ENCODE peak calls at places on chromosomes 6 and 20, in four cellular contexts. A is GM12878; O is activated CD8-positive, alpha-beta T cell treated with anti-CD3 and anti-CD28 coated beads for 36 hours; Y is stimulated activated CD4-positive, alpha-beta T cell treated with anti-CD3 and anti-CD28 coated beads, Interleukin-4, amount 100 ng/mL, for 24 hours. Z is an unnamed sample.

GRCh38 chr6:77454386-77454785 is 8.9 kb downstream of the HTR1B start:
- DNase-seq in O (no peak), A (no peak), Y (no peak), Z (no peak)

GRCh38 chr6:75993236-75994162 is 79.0 kb downstream of the IMPG1 start:
- DNase-seq in A (no peak), Y (no peak), O (no peak), Z (no peak)

GRCh38 chr20:22312744-22313346 is 271.5 kb downstream of the FOXA2 start:
- DNase-seq in O (peak), A (no peak), Y (no peak), Z (no peak)

GRCh38 chr20:62537649-62538292 is 62.0 kb upstream of the GATA5 start:
- DNase-seq in O (no peak), Y (no peak), A (no peak), Z (no peak)

GRCh38 chr6:149235130-149235561 is 82.4 kb upstream of the TAB2 start:
- DNase-seq in Y (peak), A (peak), O (no peak), Z (no peak)

GRCh38 chr6:131058236-131058635 is 4.8 kb downstream of the EPB41L2 start:
- DNase-seq in O (no peak), A (no peak), Y (no peak), Z (no peak)

GRCh38 chr6:154868143-154868594 is 126.9 kb upstream of the TIAM2 start:
- DNase-seq in A (no peak), Y (peak), O (no peak), Z (no peak)

GRCh38 chr6:84492246-84493135 is 265.0 kb upstream of the CEP162 start:
- DNase-seq in O (no peak), Y (no peak), A (no peak), Z (no peak)

GRCh38 chr20:56978475-56978874 is 288.0 kb downstream of the BMP7 start:
- DNase-seq in Y (no peak), A (no peak), O (no peak), Z (no peak)

GRCh38 chr20:51636123-51636522 is 93.6 kb upstream of the NFATC2 start:
- DNase-seq in Y (peak), O (peak), A (no peak), Z (no peak)

GRCh38 chr6:56693246-56693607 is 50.5 kb upstream of the DST start:
- DNase-seq in O (no peak), Y (no peak), A (no peak), Z (peak)

GRCh38 chr6:130827247-130828149 is at the start of gene SMLR1:
- DNase-seq in O (no peak), Y (no peak), A (no peak), Z (no peak)

GRCh38 chr6:168648240-168648639 is 207.3 kb downstream of the SMOC2 start:
- DNase-seq in O (no peak), Y (no peak), A (no peak), Z (peak)

GRCh38 chr20:53706511-53707031 is 112.9 kb upstream of the ZNF217 start:
- DNase-seq in O (peak), Y (no peak), A (peak), Z (no peak)

GRCh38 chr20:49281059-49281912 is 3.4 kb upstream of the ZNFX1 start:
- DNase-seq in O (no peak), Y (peak), A (no peak), Z (no peak)

GRCh38 chr20:57999465-58000111 is 228.9 kb downstream of the ANKRD60 start:
- DNase-seq in A (no peak), Y (no peak), O (no peak), Z (peak)

GRCh38 chr6:46421239-46421638 is 70.0 kb downstream of the RCAN2 start:
- DNase-seq in Y (no peak), O (no peak), A (no peak), Z (no peak)

GRCh38 chr20:46330072-46330763 is 21.9 kb upstream of the CDH22 start:
- DNase-seq in O (no peak), Y (no peak), A (no peak), Z (no peak)

GRCh38 chr6:34771727-34772126 is 14.4 kb downstream of the SNRPC start:
- DNase-seq in O (no peak), A (no peak), Y (no peak), Z (no peak)